ENCODE peak calls at places on chromosome 4, in six cellular contexts. F is activated CD8-positive, alpha-beta memory T cell treated with anti-CD3 and anti-CD28 coated beads for 24 hours; T is ACHN; J is HepG2; R is GM03348; E is endodermal cell. N is an unnamed sample.

GRCh38 chr4:139768913-139769312 is 103.3 kb downstream of the MGST2 start:
- DNase-seq in F (no peak), T (peak), J (peak), R (no peak), E (peak), N (no peak)

GRCh38 chr4:87880106-87880505 is 47.3 kb downstream of the MEPE start:
- DNase-seq in F (no peak), T (no peak), J (no peak), R (no peak), E (no peak), N (no peak)

GRCh38 chr4:186881521-186882220 is 158.0 kb upstream of the FAT1 start:
- DNase-seq in F (no peak), T (peak), J (no peak), R (peak), E (no peak), N (no peak)

GRCh38 chr4:139734201-139734874 is 68.7 kb downstream of the MGST2 start:
- DNase-seq in F (no peak), T (no peak), J (no peak), R (peak), E (no peak), N (no peak)

GRCh38 chr4:19739101-19739651 is 512.5 kb upstream of the SLIT2 start:
- DNase-seq in F (no peak), T (peak), J (no peak), R (peak), E (no peak), N (no peak)

GRCh38 chr4:184477201-184477999 is 3.0 kb upstream of the IRF2 start:
- DNase-seq in F (no peak), T (no peak), J (peak), R (no peak), E (no peak), N (no peak)

GRCh38 chr4:138576684-138577083 is 334.5 kb upstream of the SLC7A11 start:
- DNase-seq in F (no peak), T (peak), J (peak), R (peak), E (peak), N (no peak)

GRCh38 chr4:145935253-145936141 is 3.1 kb downstream of the ZNF827 start:
- DNase-seq in F (peak), T (peak), J (peak), R (peak), E (peak), N (no peak)

GRCh38 chr4:5125326-5125725 is 74.0 kb downstream of the STK32B start:
- DNase-seq in F (no peak), T (no peak), J (no peak), R (no peak), E (no peak), N (no peak)

GRCh38 chr4:127498366-127498765 is 134.4 kb upstream of the INTU start:
- DNase-seq in F (no peak), T (no peak), J (no peak), R (no peak), E (no peak), N (no peak)

GRCh38 chr4:16655140-16655539 is 243.3 kb downstream of the LDB2 start:
- DNase-seq in F (no peak), T (no peak), J (no peak), R (no peak), E (no peak), N (no peak)

GRCh38 chr4:157075811-157076577 is at the start of gene GLRB:
- DNase-seq in F (no peak), T (peak), J (no peak), R (peak), E (peak), N (no peak)

GRCh38 chr4:82614868-82615449 is 53.2 kb upstream of the TMEM150C start:
- DNase-seq in F (no peak), T (no peak), J (no peak), R (no peak), E (no peak), N (no peak)

GRCh38 chr4:1349359-1350168 is 2.6 kb downstream of the UVSSA start:
- DNase-seq in F (no peak), T (no peak), J (no peak), R (no peak), E (no peak), N (no peak)

GRCh38 chr4:25144870-25145481 is 15.3 kb downstream of the SEPSECS start:
- DNase-seq in F (no peak), T (peak), J (no peak), R (peak), E (no peak), N (no peak)

GRCh38 chr4:19982556-19982955 is 269.1 kb upstream of the SLIT2 start:
- DNase-seq in F (no peak), T (no peak), J (no peak), R (peak), E (no peak), N (no peak)

GRCh38 chr4:140250989-140251552 is 97.1 kb upstream of the MAML3 start:
- DNase-seq in F (no peak), T (no peak), J (no peak), R (no peak), E (no peak), N (no peak)

GRCh38 chr4:158729716-158730559 is 6.7 kb upstream of the PPID start:
- DNase-seq in F (peak), T (peak), J (peak), R (peak), E (peak), N (peak)

GRCh38 chr4:78070731-78071282 is 13.7 kb downstream of the FRAS1 start:
- DNase-seq in F (no peak), T (no peak), J (no peak), R (no peak), E (no peak), N (no peak)

GRCh38 chr4:136369073-136369472 is 1163.2 kb downstream of the PCDH18 start:
- DNase-seq in F (no peak), T (no peak), J (no peak), R (no peak), E (no peak), N (no peak)